ENCODE peak calls at places on chromosomes 16 and 17, in nine cellular contexts. E is AG04449, J is Peyer's patch, R is right cardiac atrium, S is esophagus squamous epithelium, F is body of pancreas, Y is H1, D is heart right ventricle, B is ascending aorta. M is an unnamed sample.

GRCh38 chr17:73205326-73205980 is 12.6 kb downstream of the COG1 start:
- DNase-seq in D (no peak), R (no peak), E (no peak), J (no peak), Y (no peak), B (peak; percentile 41), F (no peak), S (no peak), M (no peak)

GRCh38 chr16:11194913-11195312 is 61.1 kb downstream of the SOCS1 start:
- DNase-seq in D (no peak), S (no peak), F (no peak), B (no peak), J (no peak), Y (no peak), R (no peak), E (no peak), M (no peak)

GRCh38 chr17:20315821-20316220 is 151.5 kb downstream of the LGALS9B start:
- DNase-seq in R (no peak), D (no peak), F (no peak), Y (no peak), E (no peak), S (no peak), J (no peak), B (no peak), M (no peak)

GRCh38 chr17:62692159-62692651 is 64.7 kb downstream of the MRC2 start:
- DNase-seq in E (no peak), S (no peak), J (no peak), R (no peak), Y (no peak), D (no peak), F (no peak), B (no peak), M (no peak)

GRCh38 chr16:81523387-81524115 is 78.9 kb downstream of the CMIP start:
- DNase-seq in E (no peak), F (peak; percentile 37), S (no peak), R (no peak), D (no peak), J (no peak), B (no peak), Y (no peak), M (no peak)

GRCh38 chr16:14298374-14299122 is 227.4 kb downstream of the MRTFB start:
- DNase-seq in Y (no peak), E (no peak), J (no peak), D (no peak), F (no peak), B (no peak), S (no peak), R (peak; percentile 52), M (no peak)

GRCh38 chr17:57284984-57285646 is 28.8 kb downstream of the MSI2 start:
- DNase-seq in S (no peak), J (peak; percentile 63), D (no peak), B (no peak), R (no peak), E (no peak), F (no peak), Y (no peak), M (no peak)

GRCh38 chr16:14475370-14476139 is 154.5 kb downstream of the PARN start:
- DNase-seq in J (no peak), S (no peak), Y (no peak), E (no peak), B (no peak), F (peak; percentile 45), D (no peak), R (no peak), M (no peak)

GRCh38 chr17:58156839-58157803 is 8.9 kb downstream of the OR4D1 start:
- DNase-seq in E (no peak), Y (no peak), D (peak; percentile 37), B (no peak), F (no peak), J (peak; percentile 27), S (no peak), R (peak; percentile 62), M (no peak)

GRCh38 chr16:7504844-7505243 is 172.2 kb downstream of the RBFOX1 start:
- DNase-seq in F (no peak), B (no peak), R (no peak), S (no peak), J (no peak), D (no peak), E (no peak), Y (no peak), M (no peak)

GRCh38 chr17:78019976-78020716 is 61.6 kb downstream of the TNRC6C start:
- DNase-seq in R (no peak), S (no peak), J (no peak), E (no peak), B (no peak), Y (no peak), D (no peak), F (no peak), M (no peak)
- H3K4me3 ChIP-seq in R (no peak overlapping the region), S (no peak overlapping the region), J (no peak overlapping the region), E (no peak overlapping the region), B (no peak overlapping the region), Y (no peak overlapping the region), D (no peak overlapping the region), F (no peak overlapping the region), M (no peak overlapping the region)

GRCh38 chr16:69620564-69620963 is 54.8 kb downstream of the NFAT5 start:
- DNase-seq in D (no peak), J (no peak), E (no peak), B (no peak), F (no peak), R (no peak), Y (no peak), S (no peak), M (no peak)

GRCh38 chr16:69619514-69619913 is 53.7 kb downstream of the NFAT5 start:
- DNase-seq in F (no peak), R (no peak), B (no peak), D (no peak), S (no peak), E (no peak), Y (no peak), J (no peak), M (no peak)

GRCh38 chr16:69618307-69618706 is 52.5 kb downstream of the NFAT5 start:
- DNase-seq in R (no peak), B (no peak), S (no peak), J (no peak), Y (no peak), D (no peak), E (no peak), F (no peak), M (no peak)

GRCh38 chr16:69621225-69621624 is 55.5 kb downstream of the NFAT5 start:
- DNase-seq in J (no peak), Y (no peak), E (no peak), S (no peak), R (no peak), F (no peak), B (no peak), D (no peak), M (no peak)

GRCh38 chr16:69618721-69619120 is 53.0 kb downstream of the NFAT5 start:
- DNase-seq in D (no peak), F (no peak), R (no peak), Y (no peak), S (no peak), E (no peak), B (no peak), J (no peak), M (no peak)
- H3K4me3 ChIP-seq in D (no peak overlapping the region), F (no peak overlapping the region), R (no peak overlapping the region), Y (no peak overlapping the region), S (no peak overlapping the region), E (no peak overlapping the region), B (no peak overlapping the region), J (no peak overlapping the region), M (peak overlapping the region; percentile 53)

DNA sequence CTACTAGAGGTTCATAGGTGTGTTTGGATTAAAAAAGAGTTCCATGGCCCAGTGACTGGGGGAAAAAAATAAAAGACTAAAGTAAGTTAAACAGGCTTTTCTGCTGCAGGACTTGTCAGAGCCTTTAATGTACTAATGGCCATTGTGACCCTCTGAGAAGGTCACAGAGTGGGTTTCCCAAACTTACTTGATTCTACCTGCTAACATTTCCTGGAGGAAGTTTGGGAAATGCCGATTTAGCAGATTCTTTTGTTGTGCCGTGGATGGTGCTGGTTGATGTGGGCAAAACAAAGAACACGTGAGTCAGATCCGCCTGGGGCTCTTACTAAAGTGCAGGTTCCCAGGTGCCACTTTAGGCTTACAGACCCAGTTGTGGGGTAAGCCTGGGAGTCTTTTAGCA is 13.6 kb upstream of the STH start:
- DNase-seq in J (no peak), R (no peak), Y (no peak), B (no peak), E (no peak), S (no peak), F (no peak), D (no peak), M (no peak)
- H3K4me3 ChIP-seq in J (no peak overlapping the region), R (no peak overlapping the region), Y (no peak overlapping the region), B (no peak overlapping the region), E (no peak overlapping the region), S (no peak overlapping the region), F (no peak overlapping the region), D (no peak overlapping the region), M (no peak overlapping the region)

DNA sequence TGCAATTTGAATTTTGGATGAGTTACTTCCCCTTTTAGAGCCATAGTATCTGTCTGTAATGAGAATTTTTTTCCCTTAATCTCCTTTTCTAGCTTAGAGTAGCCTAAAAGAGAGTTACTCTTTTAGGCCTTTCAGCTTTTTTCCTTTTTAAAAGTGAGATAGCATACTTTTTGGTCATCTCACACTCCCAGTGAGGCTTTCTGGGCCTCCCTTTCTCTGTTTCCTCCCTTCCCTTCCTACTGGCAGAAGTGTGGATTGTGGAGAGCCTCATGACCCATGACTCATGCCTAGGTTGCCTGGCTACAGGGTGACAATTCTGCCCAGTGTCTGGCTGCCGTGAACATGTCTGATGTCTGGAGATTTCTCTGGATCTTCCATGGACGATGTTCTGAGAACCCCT is 15.2 kb downstream of the KRT23 start:
- DNase-seq in D (no peak), B (peak; percentile 68), E (peak; percentile 53), J (no peak), R (no peak), Y (no peak), S (no peak), F (no peak), M (no peak)
- H3K4me3 ChIP-seq in D (no peak overlapping the region), B (no peak overlapping the region), E (no peak overlapping the region), J (no peak overlapping the region), R (no peak overlapping the region), Y (no peak overlapping the region), S (no peak overlapping the region), F (no peak overlapping the region), M (no peak overlapping the region)

M was measured in thoracic aorta.